ENCODE peak calls at places on chromosomes 12 and 14, in four cellular contexts. O is body of pancreas, J is kidney epithelial cell, G is tibial artery. E is an unnamed sample.

GRCh38 chr12:66587912-66588311 is 91.0 kb downstream of the GRIP1 start:
- DNase-seq in G (no peak), J (no peak), O (no peak), E (no peak)

GRCh38 chr12:12159988-12160387 is 89.2 kb downstream of the BCL2L14 start:
- DNase-seq in G (no peak), J (no peak), O (no peak), E (no peak)

GRCh38 chr14:92987148-92987570 is 64.2 kb downstream of the CHGA start:
- DNase-seq in G (no peak), J (no peak), O (no peak), E (no peak)

GRCh38 chr14:75294649-75295033 is 16.0 kb downstream of the FOS start:
- DNase-seq in J (no peak), G (no peak), O (no peak), E (no peak)

GRCh38 chr12:6606331-6607131 is 648 bp downstream of the CHD4 start:
- DNase-seq in O (peak; percentile 82), J (no peak), G (peak; percentile 90), E (no peak)

GRCh38 chr14:68663385-68664076 is 129.3 kb downstream of the ZFP36L1 start:
- DNase-seq in G (peak; percentile 59), O (no peak), J (no peak), E (no peak)

GRCh38 chr12:50062733-50063452 is 5.5 kb downstream of the ASIC1 start:
- DNase-seq in O (no peak), G (no peak), J (no peak), E (no peak)

GRCh38 chr14:71478542-71478941 is 453.7 kb upstream of the RGS6 start:
- DNase-seq in G (no peak), J (no peak), O (no peak), E (no peak)

GRCh38 chr12:75705749-75706719 is 194.6 kb upstream of the KRR1 start:
- DNase-seq in J (peak; percentile 88), G (no peak), O (no peak), E (peak; percentile 79)

GRCh38 chr14:53872551-53873188 is 84.0 kb downstream of the BMP4 start:
- DNase-seq in J (no peak), G (no peak), O (no peak), E (no peak)

GRCh38 chr14:30657606-30658163 is 35.6 kb downstream of the SCFD1 start:
- DNase-seq in J (no peak), O (no peak), G (no peak), E (no peak)
- H3K36me3 ChIP-seq in J (no peaks in the 10 kb centered on the region), O (peaks cover 8% of the 10 kb centered on the region), G (peaks cover 28% of the 10 kb centered on the region), E (peaks cover 14% of the 10 kb centered on the region)

GRCh38 chr14:30681752-30682355 is 59.7 kb downstream of the SCFD1 start:
- DNase-seq in G (no peak), O (no peak), J (no peak), E (no peak)
- TF ChIP-seq CTCF in G (no peak), O (no peak), J (peak; percentile 55), E (peak; percentile 35)

DNA sequence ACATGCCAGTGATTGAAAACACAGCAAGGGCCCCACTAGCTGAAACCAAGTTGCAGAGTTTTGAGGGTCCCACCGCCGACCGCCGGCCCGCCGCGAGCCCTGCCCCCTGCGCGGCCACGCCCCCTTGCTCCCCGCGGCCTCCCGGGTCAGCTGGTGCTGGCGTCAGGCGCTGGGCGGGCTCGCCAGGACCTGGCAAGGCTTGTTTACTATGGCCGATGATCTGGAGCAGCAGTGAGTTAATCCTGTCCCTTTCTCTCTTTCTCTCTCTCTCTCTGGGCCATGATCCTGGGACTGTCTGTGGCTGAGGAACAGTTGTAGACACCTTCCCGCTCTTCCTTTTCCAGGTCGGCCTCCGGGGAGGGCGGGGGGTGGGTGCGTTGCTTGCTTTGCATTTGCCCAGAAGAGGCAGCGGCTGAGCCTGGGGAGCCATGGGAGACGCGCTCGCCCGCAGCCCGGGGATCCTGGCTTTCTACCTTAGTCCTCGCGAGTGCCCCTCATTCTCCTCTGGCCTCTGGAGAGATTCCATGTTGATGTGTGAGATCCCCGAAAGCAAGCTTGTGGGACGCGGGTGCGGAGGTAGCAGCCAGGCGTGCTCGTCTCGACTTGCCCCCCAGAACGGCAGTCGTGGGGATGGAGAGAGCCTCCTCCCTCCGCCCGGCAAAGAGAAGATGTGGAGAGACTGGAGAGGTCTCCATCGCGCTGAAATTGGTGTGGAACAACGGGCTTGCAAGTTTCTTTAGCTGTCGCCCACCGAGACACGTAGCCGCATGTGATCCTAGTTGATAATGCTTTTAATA is at the start of gene ABHD4:
- DNase-seq in J (no peak), G (peak; percentile 92), O (peak; percentile 83), E (no peak)
- H3K4me3 ChIP-seq in J (peak within 1 kb of the TSS; percentile 96), G (peak within 1 kb of the TSS; percentile 88), O (peak within 1 kb of the TSS; percentile 45), E (peak within 1 kb of the TSS; percentile 95)

DNA sequence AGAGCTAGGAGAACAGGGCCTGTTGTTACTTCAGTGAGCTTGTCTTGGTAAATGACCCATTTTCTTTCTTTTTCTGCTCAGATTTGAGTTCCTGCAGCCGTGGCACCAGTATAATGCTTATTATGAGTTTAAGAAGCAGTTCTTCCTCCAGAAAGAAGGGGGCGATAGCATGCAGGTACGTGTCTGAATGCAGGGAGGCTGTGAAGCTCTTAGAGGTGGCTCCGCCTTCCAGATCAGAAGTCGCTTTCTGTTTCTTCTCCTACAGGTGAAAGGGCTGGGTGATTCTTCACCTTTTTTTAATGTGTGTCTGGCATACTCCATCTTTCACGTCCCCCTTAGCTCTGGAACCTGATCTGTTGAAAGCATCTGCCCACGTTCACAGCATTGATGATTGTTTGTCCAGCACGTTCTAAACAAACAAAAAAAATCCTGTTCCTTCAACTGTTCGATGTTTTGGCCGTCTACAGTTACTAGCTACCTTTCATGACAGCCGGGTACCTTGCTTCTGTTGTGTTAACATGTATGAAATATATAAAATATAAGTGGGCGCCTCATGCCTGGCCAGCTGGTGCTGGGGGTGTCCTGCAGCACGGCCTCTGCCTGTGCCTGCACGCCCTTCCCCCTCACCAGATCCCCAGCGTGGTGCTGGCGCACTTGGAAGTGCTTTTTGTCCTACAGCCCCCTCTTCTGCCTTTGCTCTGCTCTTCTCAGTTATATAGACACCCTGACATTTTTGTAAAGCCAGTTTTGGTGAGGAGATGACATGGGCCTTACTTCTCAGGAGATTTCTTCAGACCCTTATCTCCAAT is 44.6 kb downstream of the SFSWAP start:
- DNase-seq in G (no peak), O (no peak), J (no peak), E (no peak)
- H3K36me3 ChIP-seq in G (peaks cover 65% of the 10 kb centered on the region), O (peaks cover 52% of the 10 kb centered on the region), J (peaks cover 4% of the 10 kb centered on the region), E (peaks cover 35% of the 10 kb centered on the region)

DNA sequence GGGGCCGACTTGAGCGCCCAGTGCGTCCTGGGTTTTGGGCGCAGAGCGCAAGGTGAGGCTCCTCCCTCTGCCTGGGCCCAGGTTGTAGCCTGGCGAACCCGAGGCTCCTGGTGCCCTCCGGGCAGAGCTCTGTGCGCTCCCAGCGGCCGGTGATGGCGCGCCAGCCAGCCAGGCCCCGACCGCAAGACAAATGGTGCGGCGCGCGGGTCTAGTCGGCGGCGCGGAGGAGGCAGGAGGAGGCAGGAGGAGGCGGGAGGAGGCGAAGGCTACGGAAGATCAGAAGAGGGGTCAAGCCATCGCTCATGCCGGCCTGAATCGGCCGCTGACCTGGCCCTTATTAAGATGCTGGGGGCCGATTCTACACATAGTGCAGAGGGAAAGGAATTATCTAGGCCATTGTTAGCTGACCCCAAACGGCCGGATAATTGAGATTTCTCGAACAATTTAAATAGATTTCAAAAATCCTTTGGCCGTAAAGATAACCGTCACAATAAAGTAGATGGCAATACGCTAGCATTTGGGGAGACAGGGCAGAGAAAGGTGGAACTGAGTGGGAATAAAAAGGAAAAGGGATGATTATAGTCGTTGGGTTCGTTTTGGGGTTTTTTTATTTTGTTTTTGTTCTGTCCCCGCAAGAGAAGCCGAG is 2.8 kb downstream of the TBX5 start:
- DNase-seq in G (no peak), J (no peak), O (no peak), E (no peak)
- TF ChIP-seq CTCF in G (no peak), J (no peak), O (no peak), E (peak; percentile 52)

GRCh38 chr12:18753481-18754117 is 15.7 kb downstream of the CAPZA3 start:
- DNase-seq in O (no peak), J (no peak), G (no peak), E (no peak)
- H3K4me3 ChIP-seq in O (no peak overlapping the region), J (no peak overlapping the region), G (no peak overlapping the region), E (no peak overlapping the region)

DNA sequence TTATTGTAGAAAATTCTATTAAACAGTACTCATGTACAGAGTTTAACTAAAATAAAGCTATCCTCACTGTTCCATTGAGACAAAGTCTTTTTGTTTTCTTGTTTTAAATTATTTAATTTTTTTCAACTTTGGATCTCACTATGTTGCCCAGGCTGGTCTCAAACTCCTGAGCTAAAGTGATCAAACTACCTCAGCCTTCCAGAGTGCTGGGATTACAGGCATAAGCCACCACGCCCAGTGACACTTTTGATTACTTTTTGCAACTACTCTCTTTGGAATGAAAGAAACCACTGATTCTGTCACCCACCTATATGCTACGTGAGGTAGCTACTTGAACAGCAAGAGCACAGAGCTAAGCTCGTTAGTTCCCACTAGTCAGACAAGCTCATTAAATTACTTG is 17.1 kb downstream of the ZFC3H1 start:
- DNase-seq in O (no peak), G (no peak), J (no peak), E (no peak)
- H3K36me3 ChIP-seq in O (peaks cover 26% of the 10 kb centered on the region), G (peaks cover 43% of the 10 kb centered on the region), J (peaks cover 1% of the 10 kb centered on the region), E (peaks cover 4% of the 10 kb centered on the region)

DNA sequence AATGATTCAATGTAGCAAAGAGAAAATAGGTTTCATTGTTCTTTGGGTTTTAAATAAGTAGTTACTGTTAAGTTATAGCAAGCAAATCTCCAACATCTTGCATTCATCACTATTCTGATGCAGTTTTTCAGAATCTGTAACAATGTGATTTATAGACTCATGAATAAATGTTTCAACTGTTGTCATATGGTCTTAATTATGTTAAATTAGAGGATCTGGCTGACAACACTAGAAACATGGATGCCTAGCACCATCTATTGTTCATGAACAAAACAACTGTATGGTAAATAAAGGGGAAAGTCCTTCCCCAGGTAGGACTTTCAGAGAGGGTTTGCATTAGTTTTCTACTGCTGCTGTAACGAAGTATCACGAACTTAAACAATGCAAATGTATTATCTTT is 167.9 kb downstream of the BCAT1 start:
- DNase-seq in J (no peak), G (no peak), O (no peak), E (peak; percentile 14)
- TF ChIP-seq CTCF in J (peak; percentile 16), G (no peak), O (no peak), E (no peak)

DNA sequence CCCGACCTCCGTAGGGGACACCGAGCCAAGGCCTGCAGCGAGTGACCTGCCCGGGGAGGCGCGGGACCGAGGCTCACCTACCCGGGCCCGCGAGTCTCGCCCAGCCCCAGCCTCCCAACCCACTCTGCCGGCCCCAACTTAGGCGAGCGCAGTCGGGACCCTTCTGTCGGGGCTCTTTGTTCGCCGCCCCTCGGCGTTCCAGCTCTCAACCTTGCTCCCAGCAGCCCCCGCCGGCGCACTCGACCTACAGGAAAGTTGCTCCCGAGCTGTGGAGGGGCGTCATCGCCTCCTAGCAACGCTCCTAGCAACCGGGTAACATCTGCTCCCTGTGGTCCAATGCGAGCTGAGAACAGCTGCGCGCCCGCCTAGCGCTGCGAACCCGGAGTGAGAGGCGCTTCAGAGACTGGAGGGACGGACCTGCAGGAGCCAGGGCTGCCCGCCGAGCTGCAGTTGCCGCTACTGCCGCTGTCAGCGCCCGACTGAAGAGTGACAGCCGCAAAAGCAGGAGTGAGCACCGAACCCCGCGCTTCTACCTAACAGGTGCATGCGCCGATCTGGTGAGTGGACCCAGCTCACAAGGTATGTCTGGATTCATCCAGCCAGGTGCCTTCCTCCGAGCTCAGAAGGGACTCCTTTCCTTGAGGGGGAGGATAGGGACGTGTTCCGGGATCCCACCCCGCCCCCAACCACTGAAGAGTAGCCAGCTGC is 354.9 kb downstream of the SNAPC1 start:
- DNase-seq in G (peak; percentile 64), O (peak; percentile 59), J (peak; percentile 56), E (no peak)
- H3K4me3 ChIP-seq in G (no peak overlapping the region), O (no peak overlapping the region), J (peak overlapping the region; percentile 49), E (peak overlapping the region; percentile 37)

E was measured in BJ.